ENCODE peak calls at places on chromosomes 1 and 21, in seven cellular contexts. D is NCI-H1092, Z is lung, V is kidney glomerular epithelial cell, M is glomerular endothelial cell, L is T-helper 1 cell, W is left lung. G is an unnamed sample.

GRCh38 chr1:232066521-232066920 is 439.9 kb downstream of the DISC1 start:
- DNase-seq in Z (no peak), L (no peak), W (no peak), D (no peak), V (no peak), M (no peak), G (no peak)

GRCh38 chr1:8197493-8198282 is 120.2 kb upstream of the SLC45A1 start:
- DNase-seq in M (no peak), D (no peak), L (no peak), V (peak; percentile 95), W (peak; percentile 89), Z (peak; percentile 84), G (no peak)

GRCh38 chr1:67285780-67286488 is 21.7 kb upstream of the IL12RB2 start:
- DNase-seq in Z (no peak), V (peak; percentile 40), M (no peak), L (no peak), W (no peak), D (no peak), G (no peak)

GRCh38 chr1:7948950-7949349 is 8.3 kb upstream of the TNFRSF9 start:
- DNase-seq in Z (no peak), M (no peak), W (no peak), V (peak; percentile 71), D (no peak), L (no peak), G (no peak)

GRCh38 chr1:65773391-65773790 is 19.3 kb upstream of the PDE4B start:
- DNase-seq in L (no peak), V (peak; percentile 40), Z (no peak), D (no peak), M (no peak), W (no peak), G (no peak)

GRCh38 chr1:51330331-51331201 is at the start of gene TTC39A:
- DNase-seq in V (no peak), W (no peak), M (no peak), D (no peak), Z (no peak), L (no peak), G (no peak)

GRCh38 chr1:53321776-53322602 is 5.9 kb downstream of the LRP8 start:
- DNase-seq in Z (no peak), L (no peak), V (no peak), W (peak; percentile 34), M (no peak), D (no peak), G (no peak)

GRCh38 chr21:33451634-33452071 is 28.1 kb downstream of the TMEM50B start:
- DNase-seq in V (peak; percentile 5), D (no peak), W (no peak), L (no peak), Z (no peak), M (no peak), G (no peak)

GRCh38 chr1:225474439-225474985 is 46.7 kb upstream of the LBR start:
- DNase-seq in M (no peak), V (no peak), D (no peak), Z (peak; percentile 22), L (no peak), W (no peak), G (no peak)

GRCh38 chr1:153293847-153294246 is 18.9 kb downstream of the PGLYRP3 start:
- DNase-seq in Z (no peak), D (no peak), M (no peak), W (no peak), V (no peak), L (no peak), G (no peak)

GRCh38 chr1:205298191-205298994 is 23.2 kb downstream of the NUAK2 start:
- DNase-seq in Z (no peak), D (no peak), L (no peak), W (no peak), M (no peak), V (peak; percentile 95), G (no peak)

GRCh38 chr1:143699731-143700130 is 272.1 kb downstream of the FAM72C start:
- DNase-seq in M (no peak), Z (no peak), W (no peak), L (no peak), V (no peak), D (no peak), G (no peak)

GRCh38 chr1:204102029-204102611 is 29.2 kb downstream of the SOX13 start:
- DNase-seq in M (no peak), D (peak; percentile 84), L (no peak), V (no peak), Z (no peak), W (no peak), G (no peak)

GRCh38 chr1:7449750-7450149 is 321.3 kb upstream of the VAMP3 start:
- DNase-seq in W (peak; percentile 44), Z (no peak), M (no peak), L (no peak), D (no peak), V (no peak), G (no peak)

GRCh38 chr1:109248797-109249629 is at the start of gene CELSR2:
- DNase-seq in V (peak; percentile 44), L (peak; percentile 46), W (peak; percentile 90), D (peak; percentile 59), M (no peak), Z (peak; percentile 28), G (peak; percentile 88)

GRCh38 chr1:197921235-197922069 is 4.3 kb downstream of the LHX9 start:
- DNase-seq in M (no peak), V (no peak), D (no peak), L (no peak), W (peak; percentile 79), Z (no peak), G (no peak)

GRCh38 chr21:30563072-30563471 is 2.0 kb upstream of the KRTAP19-7 start:
- DNase-seq in L (no peak), D (no peak), M (no peak), W (no peak), Z (no peak), V (no peak), G (no peak)

GRCh38 chr1:247270003-247270402 is 14.1 kb downstream of the VN1R5 start:
- DNase-seq in V (no peak), Z (no peak), D (no peak), W (no peak), M (no peak), L (no peak), G (no peak)

GRCh38 chr1:32990887-32991286 is 26.3 kb upstream of the RNF19B start:
- DNase-seq in Z (no peak), M (no peak), D (no peak), V (no peak), L (no peak), W (no peak), G (no peak)

GRCh38 chr1:94753171-94753972 is 66.8 kb upstream of the SLC44A3 start:
- DNase-seq in M (no peak), V (no peak), Z (no peak), W (no peak), L (no peak), D (no peak), G (no peak)

GRCh38 chr1:87968259-87968955 is 639.7 kb downstream of the LMO4 start:
- DNase-seq in D (no peak), L (no peak), W (no peak), M (no peak), V (peak; percentile 38), Z (no peak), G (no peak)